ENCODE peak calls at places on chromosome 15, in six cellular contexts. W is upper lobe of right lung, G is upper lobe of left lung, C is choroid plexus epithelial cell, J is adrenal gland, E is GM06990. Z is an unnamed sample.

GRCh38 chr15:100252359-100252758 is 89.4 kb downstream of the ADAMTS17 start:
- DNase-seq in W (no peak), G (peak), C (no peak), J (peak), E (no peak), Z (no peak)

GRCh38 chr15:89728254-89728653 is 22.8 kb downstream of the MESP1 start:
- DNase-seq in W (no peak), G (no peak), C (peak), J (no peak), E (no peak), Z (peak)

GRCh38 chr15:33148129-33148850 is 46.2 kb downstream of the FMN1 start:
- DNase-seq in W (no peak), G (no peak), C (no peak), J (no peak), E (no peak), Z (no peak)

GRCh38 chr15:73838795-73839565 is 34.4 kb upstream of the TBC1D21 start:
- DNase-seq in W (no peak), G (peak), C (no peak), J (peak), E (no peak), Z (peak)

GRCh38 chr15:89837134-89837829 is 22.6 kb upstream of the ANPEP start:
- DNase-seq in W (no peak), G (no peak), C (peak), J (no peak), E (no peak), Z (peak)

GRCh38 chr15:57502116-57502515 is 89.6 kb upstream of the MYZAP start:
- DNase-seq in W (no peak), G (no peak), C (peak), J (no peak), E (no peak), Z (peak)

GRCh38 chr15:64354683-64355558 is 1.1 kb downstream of the CSNK1G1 start:
- DNase-seq in W (no peak), G (no peak), C (no peak), J (no peak), E (no peak), Z (peak)

GRCh38 chr15:77546050-77546501 is 86.6 kb downstream of the LINGO1 start:
- DNase-seq in W (no peak), G (no peak), C (peak), J (peak), E (no peak), Z (peak)

GRCh38 chr15:33242669-33243191 is 48.2 kb upstream of the FMN1 start:
- DNase-seq in W (no peak), G (no peak), C (peak), J (no peak), E (no peak), Z (no peak)

GRCh38 chr15:90666135-90666909 is 50.8 kb upstream of the BLM start:
- DNase-seq in W (peak), G (no peak), C (no peak), J (no peak), E (no peak), Z (no peak)

GRCh38 chr15:76431936-76432335 is 95.4 kb downstream of the ISL2 start:
- DNase-seq in W (no peak), G (no peak), C (no peak), J (no peak), E (no peak), Z (peak)

GRCh38 chr15:94300612-94301011 is 69.3 kb downstream of the MCTP2 start:
- DNase-seq in W (no peak), G (no peak), C (no peak), J (no peak), E (no peak), Z (no peak)

GRCh38 chr15:82100116-82100795 is 54.4 kb upstream of the MEX3B start:
- DNase-seq in W (no peak), G (no peak), C (peak), J (no peak), E (no peak), Z (peak)

GRCh38 chr15:90078965-90079364 is 23.3 kb downstream of the IDH2 start:
- DNase-seq in W (no peak), G (no peak), C (peak), J (no peak), E (no peak), Z (no peak)

GRCh38 chr15:62756995-62757360 is 285.6 kb upstream of the TPM1 start:
- DNase-seq in W (no peak), G (no peak), C (no peak), J (no peak), E (no peak), Z (no peak)

GRCh38 chr15:73983211-73983727 is 8.8 kb downstream of the STOML1 start:
- DNase-seq in W (peak), G (peak), C (peak), J (peak), E (no peak), Z (peak)

GRCh38 chr15:38562278-38562677 is 2.3 kb downstream of the RASGRP1 start:
- DNase-seq in W (no peak), G (no peak), C (no peak), J (no peak), E (no peak), Z (no peak)

GRCh38 chr15:68623301-68623892 is 44.6 kb downstream of the CORO2B start:
- DNase-seq in W (no peak), G (no peak), C (peak), J (no peak), E (no peak), Z (no peak)

GRCh38 chr15:70636540-70637165 is 126.7 kb downstream of the UACA start:
- DNase-seq in W (no peak), G (no peak), C (no peak), J (no peak), E (no peak), Z (peak)

GRCh38 chr15:80152896-80153876 is at the start of gene FAH:
- DNase-seq in W (no peak), G (peak), C (peak), J (peak), E (peak), Z (peak)

GRCh38 chr15:77739591-77740378 is 107.1 kb upstream of the LINGO1 start:
- DNase-seq in W (no peak), G (no peak), C (no peak), J (no peak), E (no peak), Z (no peak)

GRCh38 chr15:28977377-28978010 is 91.7 kb downstream of the APBA2 start:
- DNase-seq in W (no peak), G (no peak), C (peak), J (peak), E (no peak), Z (peak)

GRCh38 chr15:37967788-37968187 is 33.3 kb downstream of the TMCO5A start:
- DNase-seq in W (no peak), G (no peak), C (no peak), J (no peak), E (no peak), Z (no peak)

GRCh38 chr15:55343168-55343567 is 24.1 kb downstream of the PIGB start:
- DNase-seq in W (no peak), G (no peak), C (no peak), J (no peak), E (no peak), Z (no peak)

GRCh38 chr15:35206060-35206675 is 121.1 kb upstream of the NANOGP8 start:
- DNase-seq in W (no peak), G (no peak), C (peak), J (no peak), E (no peak), Z (peak)
- TF ChIP-seq CTCF in W (peak), G (no peak), C (peak), J (no peak), E (peak), Z (peak)

GRCh38 chr15:31338318-31338878 is 11.8 kb downstream of the KLF13 start:
- DNase-seq in W (peak), G (no peak), C (no peak), J (no peak), E (peak), Z (peak)
- H3K4me3 ChIP-seq in W (no peak), G (no peak), C (no peak), J (no peak), E (peak), Z (no peak)

GRCh38 chr15:45276851-45277250 is 24.8 kb downstream of the SLC28A2 start:
- DNase-seq in W (no peak), G (no peak), C (peak), J (no peak), E (no peak), Z (peak)
- TF ChIP-seq CTCF in W (peak), G (no peak), C (peak), J (peak), E (peak), Z (peak)

GRCh38 chr15:85750319-85750806 is 44.4 kb downstream of the KLHL25 start:
- DNase-seq in W (peak), G (peak), C (peak), J (peak), E (no peak), Z (no peak)
- H3K4me3 ChIP-seq in W (peak), G (no peak), C (no peak), J (no peak), E (no peak), Z (no peak)

GRCh38 chr15:65945616-65946015 is 76.3 kb downstream of the RAB11A start:
- DNase-seq in W (no peak), G (no peak), C (no peak), J (no peak), E (no peak), Z (no peak)
- TF ChIP-seq CTCF in W (no peak), G (no peak), C (no peak), J (no peak), E (peak), Z (no peak)

GRCh38 chr15:85584791-85585360 is 204.5 kb downstream of the AKAP13 start:
- DNase-seq in W (no peak), G (no peak), C (no peak), J (no peak), E (peak), Z (no peak)

GRCh38 chr15:85582719-85583089 is 202.3 kb downstream of the AKAP13 start:
- DNase-seq in W (peak), G (peak), C (peak), J (peak), E (peak), Z (peak)

GRCh38 chr15:85582076-85582718 is 201.8 kb downstream of the AKAP13 start:
- DNase-seq in W (peak), G (peak), C (peak), J (peak), E (peak), Z (peak)

GRCh38 chr15:85581495-85581894 is 201.1 kb downstream of the AKAP13 start:
- DNase-seq in W (peak), G (peak), C (no peak), J (peak), E (peak), Z (peak)

DNA sequence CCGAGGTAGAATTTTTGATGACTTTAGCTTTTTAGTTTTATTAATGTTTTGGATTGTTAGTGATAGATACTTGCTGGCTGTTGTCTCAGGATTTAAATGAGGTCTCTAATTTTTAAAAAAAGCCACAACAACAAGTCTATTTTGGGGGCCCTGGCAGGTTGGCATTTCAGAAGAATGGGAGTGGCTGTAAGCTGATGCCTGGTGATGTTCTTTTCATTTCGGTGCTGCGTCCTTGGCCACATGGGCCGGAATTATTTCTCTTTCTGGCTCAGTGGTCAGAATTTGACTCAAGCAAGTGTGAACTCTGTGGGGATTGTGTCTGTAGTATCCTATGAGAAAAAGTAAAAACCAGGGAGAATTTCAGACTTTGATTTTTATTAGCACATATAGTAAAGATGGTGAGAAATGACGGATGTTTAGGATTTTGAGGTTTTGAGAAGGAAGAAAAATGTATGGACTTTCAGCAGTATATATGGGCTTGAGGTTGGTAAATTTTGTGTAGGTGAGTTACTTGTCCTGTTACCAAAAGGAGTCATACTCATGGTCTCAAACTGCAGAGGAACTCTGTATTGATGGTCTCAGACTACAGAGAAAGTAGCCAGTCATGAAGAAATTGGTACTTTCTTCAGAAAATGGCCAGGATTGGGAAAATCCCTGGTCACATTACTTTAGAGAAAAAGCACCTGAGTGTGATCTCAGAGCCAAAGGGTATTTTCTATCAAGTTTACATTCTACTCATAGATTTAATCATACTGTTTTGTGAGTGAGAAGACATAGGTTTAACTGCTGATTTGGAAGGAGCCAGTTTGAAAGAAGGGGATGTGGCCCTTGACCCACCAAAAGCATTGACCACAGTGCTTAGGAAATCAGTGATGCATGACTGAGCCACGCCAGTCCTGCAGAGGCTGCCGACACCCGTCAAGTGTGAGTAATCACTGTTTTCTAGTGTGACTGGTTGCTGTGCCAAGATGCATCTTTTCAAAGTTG is 203.3 kb downstream of the AKAP13 start:
- DNase-seq in W (peak), G (peak), C (peak), J (peak), E (peak), Z (peak)
- H3K4me3 ChIP-seq in W (peak), G (peak), C (no peak), J (no peak), E (peak), Z (peak)

DNA sequence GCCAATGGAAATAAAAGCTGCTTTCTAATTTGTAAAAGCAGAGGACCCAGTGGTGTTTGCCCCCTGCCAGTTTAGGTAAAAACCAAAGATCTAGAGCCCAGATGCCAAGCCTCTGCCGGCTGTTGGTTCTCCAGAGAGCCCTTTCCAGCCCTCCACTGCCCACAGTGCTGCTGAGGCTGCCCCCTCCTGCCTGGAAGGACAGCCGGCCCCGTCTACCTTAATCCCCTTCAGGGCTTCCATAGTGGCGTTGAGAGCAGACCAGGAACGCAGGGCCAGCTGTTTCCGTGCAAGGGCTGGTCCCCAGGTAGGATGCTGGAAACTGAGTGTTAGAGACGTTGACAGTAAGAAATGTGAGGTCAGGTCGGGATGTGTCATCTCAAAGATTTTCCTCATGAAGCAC is 6.9 kb downstream of the ST8SIA2 start:
- DNase-seq in W (no peak), G (no peak), C (no peak), J (no peak), E (no peak), Z (no peak)
- TF ChIP-seq CTCF in W (no peak), G (no peak), C (no peak), J (no peak), E (no peak), Z (no peak)

GRCh38 chr15:78942741-78943140 is 2.1 kb downstream of the CTSH start:
- DNase-seq in W (no peak), G (no peak), C (no peak), J (no peak), E (no peak), Z (no peak)
- H3K4me3 ChIP-seq in W (peak), G (no peak), C (no peak), J (no peak), E (peak), Z (no peak)

DNA sequence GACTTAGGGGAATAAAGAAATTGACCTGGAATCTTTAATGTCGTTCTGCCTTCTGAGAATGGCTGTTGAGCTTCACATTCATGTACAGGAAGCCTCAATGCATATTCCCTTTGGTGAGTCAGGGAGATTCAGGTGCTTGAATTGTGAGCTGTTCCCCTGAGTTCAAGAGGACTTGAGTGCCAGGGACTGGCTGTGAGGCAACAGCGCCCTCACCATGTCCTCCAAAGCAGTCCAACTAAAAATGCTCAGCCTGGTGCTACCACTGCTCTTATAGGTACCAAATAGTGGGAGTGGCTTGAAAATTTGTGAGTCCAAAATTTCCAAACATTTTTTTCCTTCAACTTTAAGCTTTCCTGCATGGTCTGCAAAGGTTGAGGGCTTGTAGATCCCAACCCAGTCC is 54.1 kb downstream of the LEO1 start:
- DNase-seq in W (peak), G (peak), C (peak), J (no peak), E (no peak), Z (peak)
- TF ChIP-seq CTCF in W (peak), G (no peak), C (peak), J (no peak), E (peak), Z (peak)

GRCh38 chr15:41256103-41256502 is 25.0 kb downstream of the CHP1 start:
- DNase-seq in W (no peak), G (no peak), C (no peak), J (no peak), E (no peak), Z (no peak)

GRCh38 chr15:41256577-41257038 is 25.5 kb downstream of the CHP1 start:
- DNase-seq in W (no peak), G (peak), C (peak), J (peak), E (no peak), Z (no peak)

GRCh38 chr15:41259546-41260189 is 28.6 kb downstream of the CHP1 start:
- DNase-seq in W (no peak), G (no peak), C (no peak), J (peak), E (no peak), Z (no peak)

GRCh38 chr15:41262571-41262970 is 31.5 kb downstream of the CHP1 start:
- DNase-seq in W (no peak), G (no peak), C (no peak), J (no peak), E (no peak), Z (no peak)

GRCh38 chr15:41258706-41259471 is 27.8 kb downstream of the CHP1 start:
- DNase-seq in W (no peak), G (peak), C (peak), J (no peak), E (no peak), Z (peak)
- H3K4me3 ChIP-seq in W (no peak), G (no peak), C (no peak), J (no peak), E (no peak), Z (no peak)